ENCODE peak calls at places on chromosomes 13 and 19, in seven cellular contexts. Y, L, B, J, G, T and P are unnamed samples.

GRCh38 chr13:98332222-98332621 is 155.2 kb upstream of the RNF113B start:
- DNase-seq in Y (no peak), L (no peak), B (no peak), J (no peak), G (no peak), T (no peak), P (no peak)

GRCh38 chr19:47027586-47028371 is 8.1 kb downstream of the NPAS1 start:
- DNase-seq in Y (no peak), L (no peak), B (no peak), J (no peak), G (no peak), T (no peak), P (no peak)

GRCh38 chr19:48735031-48735615 is 5.3 kb downstream of the RASIP1 start:
- DNase-seq in Y (no peak), L (no peak), B (no peak), J (no peak), G (no peak), T (no peak), P (no peak)

GRCh38 chr13:51998723-51999471 is 12.4 kb downstream of the ATP7B start:
- DNase-seq in Y (no peak), L (no peak), B (no peak), J (no peak), G (no peak), T (no peak), P (no peak)

GRCh38 chr19:13301627-13302334 is 151.6 kb downstream of the IER2 start:
- DNase-seq in Y (no peak), L (no peak), B (no peak), J (no peak), G (no peak), T (no peak), P (no peak)

GRCh38 chr19:2782357-2782935 is 627 bp downstream of the SGTA start:
- DNase-seq in Y (no peak), L (no peak), B (no peak), J (no peak), G (peak), T (no peak), P (no peak)

GRCh38 chr19:53847555-53847954 is 20.1 kb upstream of the MYADM start:
- DNase-seq in Y (no peak), L (no peak), B (no peak), J (no peak), G (no peak), T (no peak), P (no peak)

GRCh38 chr13:107518292-107518691 is 697.0 kb downstream of the LIG4 start:
- DNase-seq in Y (no peak), L (no peak), B (no peak), J (no peak), G (no peak), T (no peak), P (no peak)

GRCh38 chr19:38785187-38785699 is 3.8 kb upstream of the LGALS7B start:
- DNase-seq in Y (no peak), L (no peak), B (no peak), J (no peak), G (no peak), T (no peak), P (no peak)

GRCh38 chr13:78596701-78597550 is 6.4 kb downstream of the POU4F1 start:
- DNase-seq in Y (no peak), L (no peak), B (no peak), J (no peak), G (no peak), T (no peak), P (no peak)

GRCh38 chr19:1574354-1574753 is 6.2 kb upstream of the MEX3D start:
- DNase-seq in Y (no peak), L (no peak), B (no peak), J (no peak), G (no peak), T (no peak), P (no peak)

GRCh38 chr13:112821340-112822055 is 131.7 kb downstream of the ATP11A start:
- DNase-seq in Y (no peak), L (no peak), B (peak), J (no peak), G (no peak), T (no peak), P (no peak)